ENCODE peak calls at places on chromosomes 12 and 14, in seven cellular contexts. K is AG04450, D is ovary, A is tibial artery, P is nephron progenitor cell, T is endothelial cell, M is lower lobe of right lung. E is an unnamed sample.

GRCh38 chr12:109764123-109764522 is 50.5 kb downstream of the FAM222A start:
- DNase-seq in K (no peak), D (no peak), A (no peak), P (peak), T (no peak), M (peak), E (no peak)

GRCh38 chr12:49518914-49519573 is 19.8 kb upstream of the KCNH3 start:
- DNase-seq in K (no peak), D (no peak), A (no peak), P (no peak), T (no peak), M (no peak), E (no peak)

GRCh38 chr12:101779200-101779599 is 39.9 kb upstream of the SYCP3 start:
- DNase-seq in K (no peak), D (no peak), A (no peak), P (no peak), T (no peak), M (no peak), E (no peak)

GRCh38 chr14:75860561-75861160 is 121.1 kb downstream of the TGFB3 start:
- DNase-seq in K (no peak), D (no peak), A (no peak), P (no peak), T (no peak), M (no peak), E (no peak)

GRCh38 chr12:4143909-4144308 is 129.7 kb upstream of the CCND2 start:
- DNase-seq in K (no peak), D (no peak), A (no peak), P (no peak), T (no peak), M (no peak), E (no peak)

GRCh38 chr14:50845166-50845565 is 14.2 kb upstream of the NIN start:
- DNase-seq in K (no peak), D (no peak), A (no peak), P (no peak), T (no peak), M (no peak), E (no peak)

GRCh38 chr14:104794099-104794498 is 1.4 kb downstream of the AKT1 start:
- DNase-seq in K (no peak), D (peak), A (no peak), P (peak), T (no peak), M (peak), E (peak)

GRCh38 chr12:124527861-124528561 is 39.4 kb downstream of the NCOR2 start:
- DNase-seq in K (no peak), D (no peak), A (no peak), P (no peak), T (no peak), M (no peak), E (peak)

GRCh38 chr12:3055712-3056467 is 21.3 kb upstream of the TSPAN9 start:
- DNase-seq in K (no peak), D (peak), A (no peak), P (no peak), T (no peak), M (no peak), E (peak)

GRCh38 chr12:104321949-104322348 is 18.4 kb downstream of the EID3 start:
- DNase-seq in K (no peak), D (no peak), A (no peak), P (no peak), T (no peak), M (no peak), E (no peak)

GRCh38 chr14:53306267-53306721 is 153.2 kb upstream of the DDHD1 start:
- DNase-seq in K (peak), D (peak), A (peak), P (peak), T (peak), M (no peak), E (peak)

GRCh38 chr14:91380610-91381371 is 36.8 kb downstream of the CCDC88C start:
- DNase-seq in K (no peak), D (peak), A (no peak), P (no peak), T (no peak), M (peak), E (no peak)

GRCh38 chr12:130334937-130335336 is 2.8 kb upstream of the PIWIL1 start:
- DNase-seq in K (no peak), D (no peak), A (no peak), P (no peak), T (no peak), M (no peak), E (no peak)

GRCh38 chr12:17802657-17803641 is 287.0 kb downstream of the RERGL start:
- DNase-seq in K (no peak), D (no peak), A (no peak), P (no peak), T (no peak), M (no peak), E (no peak)

GRCh38 chr14:91586451-91586850 is 76.3 kb upstream of the PPP4R3A start:
- DNase-seq in K (no peak), D (no peak), A (no peak), P (no peak), T (no peak), M (no peak), E (no peak)

GRCh38 chr12:130817804-130818203 is 21.2 kb downstream of the STX2 start:
- DNase-seq in K (no peak), D (no peak), A (no peak), P (no peak), T (no peak), M (no peak), E (no peak)

GRCh38 chr12:53220857-53221202 is 11.2 kb downstream of the RARG start:
- DNase-seq in K (peak), D (peak), A (peak), P (peak), T (peak), M (peak), E (peak)

GRCh38 chr14:105894978-105895881 is 368.8 kb downstream of the TMEM121 start:
- DNase-seq in K (no peak), D (no peak), A (peak), P (no peak), T (no peak), M (peak), E (no peak)

GRCh38 chr14:31257244-31257553 is 49.6 kb upstream of the HECTD1 start:
- DNase-seq in K (no peak), D (no peak), A (no peak), P (no peak), T (no peak), M (no peak), E (no peak)

GRCh38 chr14:32939254-32940065 is 781 bp downstream of the NPAS3 start:
- DNase-seq in K (no peak), D (peak), A (peak), P (peak), T (peak), M (peak), E (peak)

GRCh38 chr12:25806271-25806670 is 152.2 kb upstream of the RASSF8 start:
- DNase-seq in K (no peak), D (no peak), A (no peak), P (no peak), T (no peak), M (no peak), E (no peak)

GRCh38 chr14:89040438-89041244 is 216.2 kb downstream of the TTC8 start:
- DNase-seq in K (peak), D (peak), A (peak), P (peak), T (peak), M (peak), E (peak)
- TF ChIP-seq CTCF in K (peak), D (peak), A (peak), P (peak), T (peak), M (peak), E (peak)

DNA sequence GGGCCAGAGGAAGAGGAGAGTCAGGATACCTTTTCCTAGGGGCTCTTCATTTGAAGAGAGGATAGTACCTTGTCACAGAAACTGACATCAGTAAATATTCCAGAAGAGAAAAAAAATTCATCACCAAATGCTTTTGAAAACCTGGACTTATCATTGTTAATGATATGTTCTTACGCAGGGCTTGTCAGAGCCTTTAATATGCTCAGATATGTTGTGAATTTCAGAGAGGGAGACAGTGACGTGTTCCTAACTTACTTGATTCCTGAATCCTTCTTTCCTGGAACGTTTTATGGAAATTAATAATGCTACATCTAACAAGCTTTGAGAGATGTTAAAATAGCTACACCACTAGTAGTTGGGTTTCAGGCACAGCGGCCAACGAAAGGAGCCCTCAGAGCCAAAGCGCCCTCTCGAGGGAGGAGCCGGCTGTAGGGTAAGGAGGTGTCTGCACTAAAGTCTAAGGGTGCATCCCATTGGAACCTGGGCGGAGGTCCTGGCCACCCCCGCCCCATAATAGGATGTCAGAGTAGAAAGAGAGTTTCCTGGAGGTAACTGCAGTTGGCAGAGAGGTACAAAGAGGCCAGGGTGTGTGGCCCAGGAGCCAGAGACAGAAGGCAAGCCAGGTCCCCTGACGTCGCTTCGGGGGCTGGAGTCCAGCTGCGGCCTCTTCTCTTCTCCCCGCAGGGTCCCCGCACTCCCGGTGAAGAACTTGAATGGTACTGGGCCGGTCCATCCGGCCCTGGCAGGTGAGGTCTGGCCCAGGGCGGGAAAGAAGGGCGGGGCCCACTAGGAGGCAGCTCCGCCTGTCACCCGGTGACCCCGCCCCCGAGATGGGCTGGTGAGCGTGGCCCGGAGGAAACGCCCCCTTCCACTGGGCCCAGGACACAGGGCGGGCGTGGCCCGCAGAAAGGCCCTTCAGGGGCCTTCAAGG is 36.2 kb downstream of the DTX1 start:
- DNase-seq in K (no peak), D (no peak), A (no peak), P (peak), T (peak), M (peak), E (no peak)
- TF ChIP-seq CTCF in K (no peak), D (no peak), A (no peak), P (no peak), T (no peak), M (no peak), E (no peak)

GRCh38 chr14:58826845-58827686 is 189.3 kb downstream of the DACT1 start:
- DNase-seq in K (no peak), D (no peak), A (no peak), P (no peak), T (no peak), M (no peak), E (no peak)
- TF ChIP-seq CTCF in K (peak), D (no peak), A (no peak), P (peak), T (peak), M (peak), E (peak)

GRCh38 chr12:111748867-111749266 is 17.9 kb upstream of the ALDH2 start:
- DNase-seq in K (no peak), D (no peak), A (no peak), P (no peak), T (no peak), M (no peak), E (no peak)
- TF ChIP-seq CTCF in K (no peak), D (no peak), A (no peak), P (no peak), T (no peak), M (no peak), E (no peak)

GRCh38 chr12:120314220-120314619 is 12.1 kb downstream of the SIRT4 start:
- DNase-seq in K (no peak), D (no peak), A (no peak), P (no peak), T (peak), M (no peak), E (no peak)
- TF ChIP-seq CTCF in K (peak), D (no peak), A (no peak), P (no peak), T (peak), M (no peak), E (peak)

GRCh38 chr12:120797677-120798642 is 72.3 kb downstream of the ACADS start:
- DNase-seq in K (no peak), D (no peak), A (no peak), P (no peak), T (no peak), M (no peak), E (no peak)
- TF ChIP-seq CTCF in K (no peak), D (no peak), A (no peak), P (no peak), T (no peak), M (no peak), E (no peak)

GRCh38 chr14:51954657-51955056 is 34.7 kb upstream of the RTRAF start:
- DNase-seq in K (no peak), D (no peak), A (no peak), P (no peak), T (no peak), M (no peak), E (no peak)
- TF ChIP-seq CTCF in K (no peak), D (no peak), A (no peak), P (no peak), T (no peak), M (no peak), E (no peak)

DNA sequence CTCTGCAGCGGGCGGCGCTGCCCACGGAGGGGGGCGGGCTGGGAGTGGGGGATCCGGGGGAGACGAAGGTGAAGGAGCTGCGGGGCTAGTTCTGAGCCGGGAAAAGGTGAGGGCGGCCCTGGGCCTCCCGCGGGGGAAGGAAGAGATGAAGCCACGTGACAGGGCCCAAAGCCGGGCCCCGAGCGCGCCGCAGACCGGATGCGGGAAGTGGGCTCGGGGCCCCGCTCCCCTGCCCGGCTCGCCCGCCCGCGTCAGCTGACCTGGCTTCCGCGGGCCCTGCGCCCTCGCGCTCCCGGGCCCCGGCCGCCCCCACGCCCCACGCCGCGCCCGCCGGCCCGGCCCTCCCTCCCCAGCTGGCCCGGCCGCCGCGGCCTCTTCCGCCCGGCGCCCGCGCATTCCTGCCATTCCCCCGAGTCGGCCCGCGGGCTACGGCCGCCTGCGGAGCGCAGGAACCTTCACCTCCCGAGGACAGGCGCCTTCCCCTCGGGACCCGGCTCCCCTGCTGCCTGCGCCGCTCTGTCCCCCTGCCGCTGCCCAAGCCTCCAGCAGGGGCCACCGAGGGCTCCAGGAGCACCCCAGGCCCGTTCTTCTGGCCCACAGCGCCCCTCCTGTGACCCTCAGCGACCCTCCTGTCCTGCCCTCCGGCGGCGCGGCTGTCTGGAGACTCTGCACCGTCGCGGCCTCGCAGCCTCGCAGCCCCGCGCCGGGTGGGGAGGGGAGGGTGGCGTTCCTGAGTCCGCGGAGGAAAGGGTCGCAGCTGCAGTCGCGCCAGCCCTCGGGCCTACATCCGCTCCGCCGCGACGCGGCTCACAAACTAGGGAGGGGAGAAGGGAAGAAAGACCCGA is 20.4 kb downstream of the NINJ2 start:
- DNase-seq in K (no peak), D (peak), A (peak), P (peak), T (peak), M (peak), E (peak)
- TF ChIP-seq CTCF in K (peak), D (no peak), A (peak), P (peak), T (peak), M (peak), E (no peak)

GRCh38 chr12:118714051-118714460 is 267.3 kb upstream of the SRRM4 start:
- DNase-seq in K (no peak), D (no peak), A (no peak), P (peak), T (peak), M (no peak), E (no peak)
- TF ChIP-seq CTCF in K (peak), D (no peak), A (no peak), P (peak), T (peak), M (peak), E (peak)